ENCODE peak calls at places on chromosomes 16 and 17, in six cellular contexts. One of them, this sample, is unnamed.

GRCh38 chr16:28503470-28504259 is 3.0 kb downstream of the IL27 start:
- DNase-seq in mesenchymal stem cell: no peak
- DNase-seq in posterior cingulate gyrus: no peak
- DNase-seq in MM.1S: no peak
- DNase-seq in MCF 10A: no peak
- DNase-seq in activated T-helper 1 cell treated with anti-CD3 and anti-CD28 coated beads, Interleukin-12 subunit alpha, Interleukin-12 subunit beta, Interleukin-2, Interleukin-4 antibody, amounts not matched to agents 30 ng/mL and 10 ng/mL and 1 ng/mL, durations not matched to agents 14 hours and 24 hours and 36 hours: no peak
- DNase-seq in this sample: no peak

GRCh38 chr17:18957831-18958230 is 5.9 kb downstream of the SLC5A10 start:
- DNase-seq in mesenchymal stem cell: no peak
- DNase-seq in posterior cingulate gyrus: peak; percentile 21
- DNase-seq in MM.1S: no peak
- DNase-seq in MCF 10A: no peak
- DNase-seq in activated T-helper 1 cell treated with anti-CD3 and anti-CD28 coated beads, Interleukin-12 subunit alpha, Interleukin-12 subunit beta, Interleukin-2, Interleukin-4 antibody, amounts not matched to agents 30 ng/mL and 10 ng/mL and 1 ng/mL, durations not matched to agents 14 hours and 24 hours and 36 hours: no peak
- DNase-seq in this sample: no peak

GRCh38 chr17:58818654-58819053 is 63.0 kb downstream of the PPM1E start:
- DNase-seq in mesenchymal stem cell: no peak
- DNase-seq in posterior cingulate gyrus: no peak
- DNase-seq in MM.1S: no peak
- DNase-seq in MCF 10A: no peak
- DNase-seq in activated T-helper 1 cell treated with anti-CD3 and anti-CD28 coated beads, Interleukin-12 subunit alpha, Interleukin-12 subunit beta, Interleukin-2, Interleukin-4 antibody, amounts not matched to agents 30 ng/mL and 10 ng/mL and 1 ng/mL, durations not matched to agents 14 hours and 24 hours and 36 hours: no peak
- DNase-seq in this sample: no peak

GRCh38 chr17:29557717-29558116 is 9.1 kb downstream of the ABHD15 start:
- DNase-seq in mesenchymal stem cell: no peak
- DNase-seq in posterior cingulate gyrus: no peak
- DNase-seq in MM.1S: no peak
- DNase-seq in MCF 10A: no peak
- DNase-seq in activated T-helper 1 cell treated with anti-CD3 and anti-CD28 coated beads, Interleukin-12 subunit alpha, Interleukin-12 subunit beta, Interleukin-2, Interleukin-4 antibody, amounts not matched to agents 30 ng/mL and 10 ng/mL and 1 ng/mL, durations not matched to agents 14 hours and 24 hours and 36 hours: no peak
- DNase-seq in this sample: no peak

GRCh38 chr17:77681820-77682219 is 276.7 kb upstream of the TNRC6C start:
- DNase-seq in mesenchymal stem cell: no peak
- DNase-seq in posterior cingulate gyrus: peak; percentile 89
- DNase-seq in MM.1S: no peak
- DNase-seq in MCF 10A: peak; percentile 47
- DNase-seq in activated T-helper 1 cell treated with anti-CD3 and anti-CD28 coated beads, Interleukin-12 subunit alpha, Interleukin-12 subunit beta, Interleukin-2, Interleukin-4 antibody, amounts not matched to agents 30 ng/mL and 10 ng/mL and 1 ng/mL, durations not matched to agents 14 hours and 24 hours and 36 hours: no peak
- DNase-seq in this sample: no peak

GRCh38 chr16:88624481-88624880 is 13.9 kb upstream of the IL17C start:
- DNase-seq in mesenchymal stem cell: no peak
- DNase-seq in posterior cingulate gyrus: no peak
- DNase-seq in MM.1S: no peak
- DNase-seq in MCF 10A: no peak
- DNase-seq in activated T-helper 1 cell treated with anti-CD3 and anti-CD28 coated beads, Interleukin-12 subunit alpha, Interleukin-12 subunit beta, Interleukin-2, Interleukin-4 antibody, amounts not matched to agents 30 ng/mL and 10 ng/mL and 1 ng/mL, durations not matched to agents 14 hours and 24 hours and 36 hours: no peak
- DNase-seq in this sample: no peak

GRCh38 chr17:38598536-38598935 is 7.2 kb downstream of the SRCIN1 start:
- DNase-seq in mesenchymal stem cell: peak; percentile 65
- DNase-seq in posterior cingulate gyrus: peak; percentile 93
- DNase-seq in MM.1S: peak; percentile 72
- DNase-seq in MCF 10A: peak; percentile 86
- DNase-seq in activated T-helper 1 cell treated with anti-CD3 and anti-CD28 coated beads, Interleukin-12 subunit alpha, Interleukin-12 subunit beta, Interleukin-2, Interleukin-4 antibody, amounts not matched to agents 30 ng/mL and 10 ng/mL and 1 ng/mL, durations not matched to agents 14 hours and 24 hours and 36 hours: no peak
- DNase-seq in this sample: no peak

GRCh38 chr17:17698371-17698770 is 17.1 kb downstream of the RAI1 start:
- DNase-seq in mesenchymal stem cell: no peak
- DNase-seq in posterior cingulate gyrus: no peak
- DNase-seq in MM.1S: no peak
- DNase-seq in MCF 10A: no peak
- DNase-seq in activated T-helper 1 cell treated with anti-CD3 and anti-CD28 coated beads, Interleukin-12 subunit alpha, Interleukin-12 subunit beta, Interleukin-2, Interleukin-4 antibody, amounts not matched to agents 30 ng/mL and 10 ng/mL and 1 ng/mL, durations not matched to agents 14 hours and 24 hours and 36 hours: no peak
- DNase-seq in this sample: no peak

GRCh38 chr17:13351046-13351445 is 250.7 kb downstream of the HS3ST3A1 start:
- DNase-seq in mesenchymal stem cell: no peak
- DNase-seq in posterior cingulate gyrus: no peak
- DNase-seq in MM.1S: no peak
- DNase-seq in MCF 10A: peak; percentile 20
- DNase-seq in activated T-helper 1 cell treated with anti-CD3 and anti-CD28 coated beads, Interleukin-12 subunit alpha, Interleukin-12 subunit beta, Interleukin-2, Interleukin-4 antibody, amounts not matched to agents 30 ng/mL and 10 ng/mL and 1 ng/mL, durations not matched to agents 14 hours and 24 hours and 36 hours: no peak
- DNase-seq in this sample: no peak

GRCh38 chr17:81907219-81908145 is 3.7 kb downstream of the PCYT2 start:
- DNase-seq in mesenchymal stem cell: no peak
- DNase-seq in posterior cingulate gyrus: no peak
- DNase-seq in MM.1S: no peak
- DNase-seq in MCF 10A: no peak
- DNase-seq in activated T-helper 1 cell treated with anti-CD3 and anti-CD28 coated beads, Interleukin-12 subunit alpha, Interleukin-12 subunit beta, Interleukin-2, Interleukin-4 antibody, amounts not matched to agents 30 ng/mL and 10 ng/mL and 1 ng/mL, durations not matched to agents 14 hours and 24 hours and 36 hours: no peak
- DNase-seq in this sample: no peak

GRCh38 chr17:81711814-81712467 is at the start of gene SLC25A10:
- DNase-seq in mesenchymal stem cell: peak; percentile 71
- DNase-seq in posterior cingulate gyrus: peak; percentile 92
- DNase-seq in MM.1S: peak; percentile 94
- DNase-seq in MCF 10A: peak; percentile 85
- DNase-seq in activated T-helper 1 cell treated with anti-CD3 and anti-CD28 coated beads, Interleukin-12 subunit alpha, Interleukin-12 subunit beta, Interleukin-2, Interleukin-4 antibody, amounts not matched to agents 30 ng/mL and 10 ng/mL and 1 ng/mL, durations not matched to agents 14 hours and 24 hours and 36 hours: peak; percentile 81
- DNase-seq in this sample: peak; percentile 62

GRCh38 chr16:10961231-10961630 is 16.9 kb downstream of the CLEC16A start:
- DNase-seq in mesenchymal stem cell: peak; percentile 93
- DNase-seq in posterior cingulate gyrus: no peak
- DNase-seq in MM.1S: no peak
- DNase-seq in MCF 10A: peak; percentile 32
- DNase-seq in activated T-helper 1 cell treated with anti-CD3 and anti-CD28 coated beads, Interleukin-12 subunit alpha, Interleukin-12 subunit beta, Interleukin-2, Interleukin-4 antibody, amounts not matched to agents 30 ng/mL and 10 ng/mL and 1 ng/mL, durations not matched to agents 14 hours and 24 hours and 36 hours: no peak
- DNase-seq in this sample: no peak

GRCh38 chr17:57927048-57927723 is 28.0 kb downstream of the CUEDC1 start:
- DNase-seq in mesenchymal stem cell: no peak
- DNase-seq in posterior cingulate gyrus: no peak
- DNase-seq in MM.1S: no peak
- DNase-seq in MCF 10A: peak; percentile 77
- DNase-seq in activated T-helper 1 cell treated with anti-CD3 and anti-CD28 coated beads, Interleukin-12 subunit alpha, Interleukin-12 subunit beta, Interleukin-2, Interleukin-4 antibody, amounts not matched to agents 30 ng/mL and 10 ng/mL and 1 ng/mL, durations not matched to agents 14 hours and 24 hours and 36 hours: no peak
- DNase-seq in this sample: no peak

This sample was measured in hypothalamus.